ENCODE peak calls at places on chromosomes 3 and 15, in seven cellular contexts. Z, F, C, S, P, W and X are unnamed samples. For H3K36me3 and H3K4me1, the result is how much of the 10 kb centered on the place peaks cover.

GRCh38 chr3:122030381-122031122 is 8.5 kb upstream of the ILDR1 start:
- DNase-seq in P (no peak), C (no peak), S (no peak), Z (no peak), F (no peak), W (no peak), X (no peak)

GRCh38 chr3:126105691-126106187 is 21.8 kb upstream of the SLC41A3 start:
- DNase-seq in S (no peak), Z (no peak), F (no peak), C (no peak), W (peak), P (peak), X (no peak)

GRCh38 chr3:172749201-172749965 is 1.1 kb upstream of the ECT2 start:
- DNase-seq in P (no peak), F (peak), W (peak), S (peak), Z (no peak), C (peak), X (no peak)

GRCh38 chr3:125140011-125140813 is 72.3 kb downstream of the SLC12A8 start:
- DNase-seq in Z (no peak), W (no peak), F (peak), C (no peak), P (no peak), S (peak), X (no peak)

GRCh38 chr3:197338586-197338985 is 40.2 kb upstream of the DLG1 start:
- DNase-seq in Z (no peak), S (no peak), C (no peak), F (no peak), W (no peak), P (no peak), X (no peak)

GRCh38 chr3:153979419-153980251 is 141.6 kb upstream of the ARHGEF26 start:
- DNase-seq in S (no peak), C (no peak), Z (no peak), F (no peak), W (no peak), P (no peak), X (no peak)

GRCh38 chr3:109268181-109268580 is 48.1 kb downstream of the DPPA2 start:
- DNase-seq in Z (no peak), F (no peak), S (no peak), P (no peak), W (no peak), C (no peak), X (no peak)

GRCh38 chr3:188212308-188212969 is 58.5 kb downstream of the LPP start:
- DNase-seq in Z (no peak), S (no peak), F (no peak), P (no peak), W (no peak), C (no peak), X (no peak)

GRCh38 chr3:167209011-167209410 is 171.1 kb downstream of the ZBBX start:
- DNase-seq in P (no peak), S (no peak), F (no peak), Z (peak), C (no peak), W (no peak), X (no peak)

GRCh38 chr3:29853841-29854397 is 573.0 kb downstream of the RBMS3 start:
- DNase-seq in C (no peak), P (no peak), W (no peak), Z (no peak), F (no peak), S (no peak), X (no peak)

GRCh38 chr3:116135462-116135861 is 309.8 kb downstream of the LSAMP start:
- DNase-seq in C (peak), Z (peak), P (peak), W (no peak), F (peak), S (peak), X (no peak)

GRCh38 chr3:157475921-157476395 is 27.3 kb downstream of the VEPH1 start:
- DNase-seq in F (peak), C (no peak), P (no peak), Z (no peak), W (no peak), S (no peak), X (no peak)

GRCh38 chr3:195566797-195567196 is 16.9 kb downstream of the APOD start:
- DNase-seq in F (peak), Z (no peak), P (no peak), W (no peak), C (no peak), S (no peak), X (no peak)

GRCh38 chr3:152780553-152780952 is 54.4 kb upstream of the P2RY1 start:
- DNase-seq in Z (no peak), C (no peak), S (no peak), F (no peak), P (no peak), W (no peak), X (no peak)

GRCh38 chr3:29381595-29381994 is 100.7 kb downstream of the RBMS3 start:
- DNase-seq in F (no peak), Z (no peak), C (no peak), P (no peak), W (no peak), S (no peak), X (no peak)

GRCh38 chr15:34987982-34988873 is at the start of gene ZNF770:
- DNase-seq in Z (peak), F (peak), P (peak), C (peak), S (peak), W (peak), X (peak)

GRCh38 chr15:34987182-34987488 is 952 bp downstream of the ZNF770 start:
- DNase-seq in W (no peak), S (no peak), Z (no peak), P (no peak), F (peak), C (no peak), X (no peak)

GRCh38 chr15:34986326-34987181 is 1.5 kb downstream of the ZNF770 start:
- DNase-seq in C (no peak), W (no peak), Z (no peak), F (no peak), P (no peak), S (no peak), X (no peak)

GRCh38 chr15:34987623-34987981 is 485 bp downstream of the ZNF770 start:
- DNase-seq in Z (no peak), S (no peak), C (no peak), P (no peak), F (no peak), W (no peak), X (no peak)

GRCh38 chr15:34984884-34985630 is 3.0 kb downstream of the ZNF770 start:
- DNase-seq in W (no peak), P (peak), C (no peak), Z (no peak), F (no peak), S (no peak), X (no peak)
- H3K4me3 ChIP-seq in W (no peak), P (peak), C (no peak), Z (no peak), F (no peak), S (no peak), X (no peak)

GRCh38 chr15:29727871-29728270 is 94.4 kb downstream of the TJP1 start:
- DNase-seq in Z (no peak), F (no peak), C (no peak), W (no peak), S (no peak), P (no peak), X (no peak)

GRCh38 chr15:29724026-29724425 is 98.2 kb downstream of the TJP1 start:
- DNase-seq in W (no peak), Z (no peak), F (no peak), S (no peak), P (no peak), C (no peak), X (no peak)

GRCh38 chr15:29726553-29726952 is 95.7 kb downstream of the TJP1 start:
- DNase-seq in C (no peak), S (no peak), Z (no peak), F (no peak), W (no peak), P (no peak), X (no peak)

GRCh38 chr15:29731865-29732264 is 90.4 kb downstream of the TJP1 start:
- DNase-seq in C (no peak), P (no peak), S (no peak), Z (no peak), W (no peak), F (no peak), X (no peak)

DNA sequence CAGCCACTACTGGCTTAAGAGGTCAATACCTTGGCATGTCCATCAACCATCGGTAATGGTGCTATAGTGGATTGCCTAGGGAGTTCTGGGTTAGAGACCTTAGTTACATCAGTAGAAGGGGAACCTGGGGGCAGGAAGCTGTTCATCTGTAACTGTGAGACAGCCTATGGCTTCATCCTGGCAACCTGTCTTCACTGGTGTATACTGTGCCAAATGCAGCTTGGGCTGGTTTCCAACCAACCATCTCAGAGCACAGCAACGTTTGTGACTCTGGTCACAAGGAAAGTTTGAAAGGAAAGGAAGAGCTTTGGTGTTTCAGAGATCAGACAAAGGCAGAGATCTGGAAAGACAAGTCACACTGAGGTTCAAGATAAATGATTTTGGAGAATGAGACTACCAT is 93.8 kb downstream of the TJP1 start:
- DNase-seq in Z (no peak), W (no peak), P (no peak), S (no peak), F (no peak), C (no peak), X (no peak)
- H3K36me3 ChIP-seq in Z (under half), W (half or more), P (under half), S (half or more), F (under half), C (under half), X (under half)

GRCh38 chr15:67077641-67078215 is 12.3 kb downstream of the SMAD3 start:
- DNase-seq in S (no peak), P (peak), Z (no peak), W (no peak), F (no peak), C (no peak), X (no peak)

GRCh38 chr15:67082007-67082536 is 16.7 kb downstream of the SMAD3 start:
- DNase-seq in Z (peak), F (no peak), P (no peak), C (no peak), S (no peak), W (no peak), X (peak)

GRCh38 chr15:67080900-67081431 is 15.6 kb downstream of the SMAD3 start:
- DNase-seq in P (peak), C (peak), F (peak), W (no peak), S (peak), Z (no peak), X (peak)

GRCh38 chr15:67080118-67080899 is 14.9 kb downstream of the SMAD3 start:
- DNase-seq in C (peak), P (peak), F (peak), Z (peak), W (no peak), S (peak), X (no peak)

GRCh38 chr15:67079361-67079760 is 14.0 kb downstream of the SMAD3 start:
- DNase-seq in W (no peak), P (no peak), C (no peak), S (no peak), Z (no peak), F (no peak), X (no peak)
- H3K4me1 ChIP-seq in W (half or more), P (half or more), C (under half), S (under half), Z (half or more), F (under half), X (half or more)

GRCh38 chr15:96349933-96350292 is 19.4 kb downstream of the NR2F2 start:
- DNase-seq in Z (no peak), S (no peak), W (no peak), F (no peak), P (no peak), C (no peak), X (no peak)

GRCh38 chr15:96347181-96348111 is 16.9 kb downstream of the NR2F2 start:
- DNase-seq in Z (no peak), F (no peak), C (peak), P (peak), W (no peak), S (peak), X (no peak)

GRCh38 chr15:96349034-96349932 is 18.8 kb downstream of the NR2F2 start:
- DNase-seq in Z (no peak), C (no peak), W (no peak), P (no peak), S (no peak), F (no peak), X (no peak)

GRCh38 chr15:96350321-96350720 is 19.8 kb downstream of the NR2F2 start:
- DNase-seq in P (no peak), W (no peak), C (no peak), F (no peak), Z (no peak), S (no peak), X (no peak)

DNA sequence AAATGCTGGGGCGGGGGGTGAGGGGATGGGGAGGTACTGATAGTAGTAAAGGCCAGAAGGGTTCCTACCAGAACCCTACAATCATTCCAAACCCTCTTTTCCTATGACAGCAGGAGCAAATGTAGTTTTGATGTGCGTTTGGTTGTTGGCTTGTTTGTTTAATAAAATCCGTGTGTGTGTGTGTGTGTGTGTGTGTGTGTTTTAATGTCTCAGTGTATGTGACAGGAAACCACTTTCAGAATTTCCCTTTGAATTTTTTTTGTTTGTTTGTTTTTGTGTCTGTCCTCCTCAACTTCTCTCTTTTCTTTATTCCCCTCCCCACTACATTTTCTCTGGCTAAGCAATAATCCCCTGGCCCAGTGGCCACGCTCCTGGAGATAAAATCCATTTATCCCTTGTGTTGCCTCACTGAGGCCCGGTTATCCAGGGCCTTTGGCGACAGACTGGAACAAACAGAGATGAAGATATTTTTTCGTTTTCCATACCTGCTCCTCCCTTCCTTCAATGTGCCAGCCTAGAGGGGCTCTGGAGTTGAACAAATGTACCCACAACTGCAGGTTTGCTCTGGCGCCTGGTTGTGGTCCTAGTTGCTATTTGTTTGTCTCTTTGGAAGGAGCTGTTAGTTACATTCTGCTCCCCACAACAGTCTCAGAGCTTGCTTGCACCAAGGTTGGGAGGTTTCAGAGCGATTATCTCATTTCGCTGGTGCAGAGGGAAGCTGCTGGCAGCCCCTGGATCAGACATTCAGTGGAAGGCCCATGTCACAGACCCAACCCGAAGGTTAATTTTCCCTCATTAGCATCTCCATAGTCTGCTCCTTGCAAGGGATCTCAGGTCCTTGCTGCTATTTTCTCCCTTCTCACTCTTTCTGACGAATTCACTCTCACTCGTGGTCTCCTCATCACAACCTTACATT is 17.9 kb downstream of the NR2F2 start:
- DNase-seq in S (no peak), C (no peak), F (no peak), P (no peak), W (no peak), Z (no peak), X (no peak)
- H3K4me3 ChIP-seq in S (peak), C (peak), F (no peak), P (peak), W (no peak), Z (no peak), X (no peak)

GRCh38 chr3:128098234-128098633 is 25.4 kb downstream of the RUVBL1 start:
- DNase-seq in F (no peak), C (no peak), Z (no peak), P (no peak), S (no peak), W (no peak), X (no peak)
- H3K36me3 ChIP-seq in F (under half), C (under half), Z (under half), P (under half), S (half or more), W (half or more), X (half or more)

GRCh38 chr3:21551019-21551418 is 200.0 kb downstream of the ZNF385D start:
- DNase-seq in S (no peak), Z (no peak), F (no peak), P (no peak), W (no peak), C (no peak), X (no peak)
- H3K4me1 ChIP-seq in S (under half), Z (under half), F (under half), P (under half), W (under half), C (under half), X (under half)

GRCh38 chr3:138408751-138409161 is 25.7 kb upstream of the ESYT3 start:
- DNase-seq in F (no peak), S (no peak), W (no peak), Z (no peak), P (no peak), C (no peak), X (no peak)
- H3K4me3 ChIP-seq in F (no peak), S (no peak), W (no peak), Z (no peak), P (no peak), C (no peak), X (no peak)

DNA sequence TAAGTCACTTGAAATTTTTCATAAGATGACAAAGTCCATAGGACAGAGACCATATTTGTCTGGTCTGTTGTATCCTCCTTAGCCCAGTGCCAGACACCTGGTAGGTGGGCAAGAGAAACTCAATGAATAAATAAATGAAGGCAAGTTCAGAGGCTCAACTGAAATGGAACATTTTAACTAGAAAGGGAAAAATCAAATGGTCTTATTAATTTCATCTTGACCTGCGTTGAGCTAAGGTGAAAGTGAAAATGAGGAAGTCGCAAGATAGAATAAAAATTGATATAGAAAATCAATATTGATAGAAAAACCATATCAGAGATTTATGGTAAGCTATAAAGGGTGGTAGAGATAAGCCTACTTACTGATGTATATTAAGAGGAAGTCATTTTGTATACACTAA is 3.0 kb downstream of the NFKBIZ start:
- DNase-seq in P (no peak), S (no peak), Z (no peak), F (no peak), C (no peak), W (no peak), X (no peak)
- H3K36me3 ChIP-seq in P (under half), S (half or more), Z (under half), F (under half), C (under half), W (half or more), X (half or more)

GRCh38 chr15:39621210-39621609 is 40.3 kb downstream of the THBS1 start:
- DNase-seq in F (no peak), P (no peak), W (no peak), Z (no peak), C (no peak), S (no peak), X (no peak)

GRCh38 chr15:39618063-39618823 is 37.4 kb downstream of the THBS1 start:
- DNase-seq in Z (no peak), P (no peak), W (no peak), F (peak), S (no peak), C (no peak), X (no peak)

GRCh38 chr15:39613861-39614260 is 33.0 kb downstream of the THBS1 start:
- DNase-seq in S (no peak), C (no peak), P (no peak), Z (no peak), F (no peak), W (no peak), X (no peak)

GRCh38 chr15:39613271-39613670 is 32.4 kb downstream of the THBS1 start:
- DNase-seq in S (no peak), Z (no peak), P (no peak), C (no peak), W (no peak), F (peak), X (no peak)

GRCh38 chr15:39616731-39617455 is 36.0 kb downstream of the THBS1 start:
- DNase-seq in C (no peak), S (no peak), W (no peak), P (no peak), F (peak), Z (no peak), X (no peak)
- H3K4me1 ChIP-seq in C (under half), S (under half), W (under half), P (under half), F (under half), Z (under half), X (under half)

DNA sequence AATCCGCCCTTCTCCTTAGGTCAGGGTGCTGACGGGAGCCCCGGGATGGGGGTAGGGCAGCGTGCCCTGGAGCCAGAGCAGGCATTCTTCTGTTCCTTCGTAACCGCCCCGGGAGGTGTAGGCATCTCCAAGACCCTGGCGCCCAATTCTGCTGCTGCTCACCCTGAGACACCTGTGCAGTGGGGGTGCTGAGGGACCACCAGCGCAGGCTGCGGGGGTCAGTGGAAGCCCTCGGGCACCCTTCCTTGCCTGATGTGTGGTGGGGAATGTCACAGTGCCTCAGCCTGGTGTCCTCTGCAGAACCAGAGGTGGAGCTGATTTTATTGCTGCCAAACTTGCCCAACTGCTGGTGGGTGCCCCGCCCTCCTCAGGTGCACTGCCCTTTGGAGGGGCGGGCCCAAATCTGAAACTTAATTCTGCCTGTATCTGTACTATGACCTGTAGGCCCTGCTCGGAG is 7.3 kb downstream of the CSK start:
- DNase-seq in C (no peak), Z (no peak), P (no peak), F (no peak), S (no peak), W (peak), X (no peak)
- H3K4me3 ChIP-seq in C (no peak), Z (no peak), P (no peak), F (no peak), S (no peak), W (no peak), X (peak)